ENCODE peak calls at places on chromosomes 2 and 18, in five cellular contexts. L, H, U, X and O are unnamed samples.

GRCh38 chr2:209579236-209579749 is 155.4 kb downstream of the MAP2 start:
- DNase-seq in L (peak; percentile 82), H (peak; percentile 41), U (no peak), X (no peak), O (peak; percentile 95)

GRCh38 chr2:232487385-232488096 is at the start of gene ECEL1:
- DNase-seq in L (no peak), H (no peak), U (no peak), X (no peak), O (peak; percentile 9)

GRCh38 chr2:42435641-42436040 is 58.1 kb downstream of the KCNG3 start:
- DNase-seq in L (no peak), H (no peak), U (no peak), X (no peak), O (no peak)

GRCh38 chr2:98565941-98566340 is 42.4 kb downstream of the COA5 start:
- DNase-seq in L (no peak), H (no peak), U (no peak), X (no peak), O (no peak)

GRCh38 chr2:16093639-16094447 is 153.5 kb downstream of the MYCN start:
- DNase-seq in L (no peak), H (no peak), U (no peak), X (no peak), O (no peak)

GRCh38 chr18:26553943-26554342 is 5.6 kb upstream of the KCTD1 start:
- DNase-seq in L (no peak), H (no peak), U (no peak), X (no peak), O (no peak)

GRCh38 chr18:67300498-67300897 is 216.0 kb downstream of the DSEL start:
- DNase-seq in L (no peak), H (no peak), U (peak; percentile 5), X (no peak), O (no peak)

GRCh38 chr18:28158083-28158581 is 18.8 kb downstream of the CDH2 start:
- DNase-seq in L (peak; percentile 45), H (peak; percentile 87), U (no peak), X (no peak), O (no peak)

GRCh38 chr2:170812716-170813585 is 3.7 kb upstream of the GAD1 start:
- DNase-seq in L (peak; percentile 85), H (peak; percentile 95), U (peak; percentile 72), X (peak; percentile 80), O (peak; percentile 84)

GRCh38 chr2:160199683-160200389 is at the start of gene ITGB6:
- DNase-seq in L (no peak), H (no peak), U (peak; percentile 68), X (no peak), O (peak; percentile 45)

GRCh38 chr2:37211212-37211611 is 14.9 kb downstream of the CEBPZOS start:
- DNase-seq in L (no peak), H (no peak), U (peak; percentile 19), X (no peak), O (no peak)

GRCh38 chr18:26383454-26384270 is 157.4 kb downstream of the TAF4B start:
- DNase-seq in L (peak; percentile 70), H (peak; percentile 82), U (peak; percentile 44), X (peak; percentile 52), O (peak; percentile 82)

GRCh38 chr2:187506416-187506815 is 47.8 kb downstream of the TFPI start:
- DNase-seq in L (no peak), H (no peak), U (no peak), X (no peak), O (no peak)